ENCODE peak calls at places on chromosomes 3 and 15, in five cellular contexts. T is heart left ventricle, W is fibroblast of mammary gland, L is lung, Z is BJ. Y is an unnamed sample.
A peak's percentile ranks its signal among the peaks of the same experiment; 100 is the strongest.

GRCh38 chr15:101240364-101240763 is 11.5 kb downstream of the CHSY1 start:
- DNase-seq in T (no peak), W (peak; percentile 83), L (no peak), Z (no peak), Y (no peak)

GRCh38 chr3:135908225-135908624 is 57.3 kb upstream of the PPP2R3A start:
- DNase-seq in T (no peak), W (peak; percentile 55), L (no peak), Z (no peak), Y (no peak)

GRCh38 chr3:171028779-171029232 is 2.3 kb upstream of the SLC2A2 start:
- DNase-seq in T (no peak), W (peak; percentile 95), L (no peak), Z (peak; percentile 73), Y (peak; percentile 76)

GRCh38 chr15:46644493-46645481 is 1010.0 kb downstream of the SQOR start:
- DNase-seq in T (no peak), W (no peak), L (no peak), Z (no peak), Y (no peak)

GRCh38 chr3:27720899-27721716 is 1.0 kb downstream of the EOMES start:
- DNase-seq in T (no peak), W (no peak), L (no peak), Z (no peak), Y (no peak)

GRCh38 chr15:80999623-81000036 is 1.1 kb upstream of the TLNRD1 start:
- DNase-seq in T (no peak), W (no peak), L (no peak), Z (no peak), Y (no peak)

GRCh38 chr3:69723389-69723788 is 15.9 kb upstream of the MITF start:
- DNase-seq in T (no peak), W (no peak), L (no peak), Z (no peak), Y (no peak)

GRCh38 chr3:50132421-50133282 is 22.5 kb upstream of the SEMA3F start:
- DNase-seq in T (no peak), W (no peak), L (no peak), Z (no peak), Y (no peak)

GRCh38 chr3:82163907-82164520 is 402.6 kb upstream of the GBE1 start:
- DNase-seq in T (no peak), W (peak; percentile 48), L (no peak), Z (no peak), Y (no peak)

GRCh38 chr3:52503788-52504424 is 8.8 kb downstream of the STAB1 start:
- DNase-seq in T (no peak), W (no peak), L (no peak), Z (no peak), Y (no peak)

GRCh38 chr3:52502001-52502400 is 6.9 kb downstream of the STAB1 start:
- DNase-seq in T (no peak), W (no peak), L (no peak), Z (no peak), Y (no peak)

GRCh38 chr3:52504977-52505376 is 9.8 kb downstream of the STAB1 start:
- DNase-seq in T (no peak), W (no peak), L (no peak), Z (no peak), Y (no peak)

GRCh38 chr3:52501046-52501445 is 5.9 kb downstream of the STAB1 start:
- DNase-seq in T (no peak), W (no peak), L (no peak), Z (no peak), Y (no peak)

GRCh38 chr3:52502808-52503350 is 7.7 kb downstream of the STAB1 start:
- DNase-seq in T (no peak), W (no peak), L (no peak), Z (no peak), Y (no peak)
- H3K4me3 ChIP-seq in T (no peak overlapping the region), W (no peak overlapping the region), L (no peak overlapping the region), Z (no peak overlapping the region), Y (no peak overlapping the region)

GRCh38 chr3:172859035-172859434 is 108.5 kb downstream of the ECT2 start:
- DNase-seq in T (no peak), W (peak; percentile 6), L (no peak), Z (no peak), Y (no peak)

GRCh38 chr3:172853005-172853404 is 102.5 kb downstream of the ECT2 start:
- DNase-seq in T (no peak), W (no peak), L (no peak), Z (no peak), Y (no peak)

GRCh38 chr3:172853911-172854648 is 103.6 kb downstream of the ECT2 start:
- DNase-seq in T (no peak), W (no peak), L (no peak), Z (no peak), Y (no peak)

DNA sequence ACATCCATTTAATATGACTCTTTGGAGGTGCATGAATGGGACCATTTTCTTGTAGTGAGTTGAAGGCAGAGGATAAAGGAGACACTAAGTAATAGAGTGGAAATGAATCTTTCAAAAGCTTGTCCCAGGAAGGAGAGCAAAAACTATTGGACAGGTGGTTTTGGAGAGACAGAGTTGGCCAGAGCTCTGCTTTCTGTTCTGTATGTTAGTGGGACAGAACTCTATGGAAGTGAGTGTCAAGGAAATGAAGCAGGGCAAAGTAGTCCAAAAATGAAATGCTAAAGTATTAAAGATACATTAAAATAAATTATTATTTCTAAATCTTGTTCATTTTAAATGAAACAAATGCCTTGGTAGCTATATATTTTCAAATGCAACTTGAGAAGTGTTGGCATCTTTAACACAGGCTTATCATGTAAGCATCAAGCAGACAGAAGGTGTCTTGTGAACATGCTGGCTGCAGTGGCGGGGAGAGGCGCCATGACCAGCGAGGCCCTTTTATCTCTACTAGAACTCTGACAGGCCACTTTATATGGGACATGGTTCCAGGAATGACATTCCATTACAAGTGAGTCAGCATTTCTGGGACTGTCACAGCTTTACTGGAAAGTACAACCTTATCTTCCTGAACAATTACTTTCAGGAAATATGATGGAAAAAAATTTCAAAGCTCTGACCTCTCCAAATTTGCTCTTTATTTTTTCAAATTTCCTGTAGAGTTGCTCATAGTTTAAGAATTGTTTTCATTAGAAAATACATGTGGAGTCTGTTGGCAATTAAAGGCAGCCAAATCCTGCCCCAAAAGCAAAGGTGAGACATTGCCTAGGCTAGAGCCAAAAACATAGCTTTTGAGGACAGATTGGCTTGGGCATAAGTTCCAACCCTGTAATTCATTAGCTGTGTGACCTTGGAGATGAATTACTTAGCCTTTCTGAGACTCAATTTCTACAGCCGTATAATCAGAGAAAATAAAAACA is 106.5 kb downstream of the ECT2 start:
- DNase-seq in T (peak; percentile 59), W (no peak), L (no peak), Z (no peak), Y (no peak)
- TF ChIP-seq CTCF in T (no peak), W (no peak), L (no peak), Z (no peak), Y (no peak)

GRCh38 chr15:25717116-25717755 is 145.9 kb downstream of the ATP10A start:
- DNase-seq in T (no peak), W (no peak), L (no peak), Z (no peak), Y (peak; percentile 44)

GRCh38 chr15:25718597-25718996 is 144.5 kb downstream of the ATP10A start:
- DNase-seq in T (no peak), W (no peak), L (no peak), Z (no peak), Y (no peak)

GRCh38 chr15:25716414-25717102 is 146.6 kb downstream of the ATP10A start:
- DNase-seq in T (no peak), W (no peak), L (no peak), Z (no peak), Y (no peak)

GRCh38 chr15:25717861-25718504 is 145.1 kb downstream of the ATP10A start:
- DNase-seq in T (no peak), W (no peak), L (no peak), Z (no peak), Y (no peak)

GRCh38 chr15:25719101-25719985 is 143.8 kb downstream of the ATP10A start:
- DNase-seq in T (no peak), W (no peak), L (no peak), Z (no peak), Y (no peak)
- H3K4me3 ChIP-seq in T (no peak overlapping the region), W (no peak overlapping the region), L (no peak overlapping the region), Z (no peak overlapping the region), Y (no peak overlapping the region)

GRCh38 chr3:141875374-141875892 is 1.0 kb upstream of the ATP1B3 start:
- DNase-seq in T (peak; percentile 87), W (peak; percentile 72), L (peak; percentile 86), Z (no peak), Y (no peak)
- TF ChIP-seq CTCF in T (peak; percentile 94), W (peak; percentile 88), L (peak; percentile 75), Z (peak; percentile 96), Y (peak; percentile 96)

GRCh38 chr15:48897144-48897814 is 19.3 kb downstream of the EID1 start:
- DNase-seq in T (no peak), W (peak; percentile 64), L (no peak), Z (no peak), Y (no peak)
- H3K4me3 ChIP-seq in T (no peak overlapping the region), W (peak overlapping the region; percentile 36), L (no peak overlapping the region), Z (peak overlapping the region; percentile 22), Y (peak overlapping the region; percentile 28)

GRCh38 chr3:12495749-12496452 is 11.6 kb downstream of the TSEN2 start:
- DNase-seq in T (no peak), W (no peak), L (no peak), Z (no peak), Y (no peak)
- TF ChIP-seq CTCF in T (no peak), W (peak; percentile 29), L (no peak), Z (no peak), Y (no peak)

DNA sequence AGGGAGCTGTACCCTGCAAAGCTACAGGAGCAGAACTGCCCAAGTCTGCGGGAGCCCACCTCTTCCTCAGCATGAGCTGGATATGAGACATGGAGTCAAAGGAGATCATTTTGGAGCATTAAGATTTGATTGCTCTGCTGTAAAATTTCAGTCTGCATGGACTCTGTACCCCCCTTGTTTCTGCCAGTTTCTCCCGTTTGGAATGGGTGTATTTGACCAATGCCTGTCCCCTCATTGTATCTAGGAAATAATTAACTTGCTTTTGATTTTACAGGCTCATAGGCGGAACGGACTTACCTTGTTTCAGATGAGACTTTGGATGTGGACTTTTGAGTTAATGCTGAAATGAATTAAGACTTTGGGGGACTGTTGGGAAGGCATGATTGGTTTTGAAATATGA is 18.3 kb downstream of the RNF13 start:
- DNase-seq in T (no peak), W (no peak), L (no peak), Z (no peak), Y (no peak)
- H3K4me3 ChIP-seq in T (no peak overlapping the region), W (no peak overlapping the region), L (no peak overlapping the region), Z (no peak overlapping the region), Y (no peak overlapping the region)

GRCh38 chr3:141854559-141854958 is 21.9 kb upstream of the ATP1B3 start:
- DNase-seq in T (no peak), W (no peak), L (no peak), Z (no peak), Y (no peak)
- TF ChIP-seq CTCF in T (peak; percentile 27), W (no peak), L (no peak), Z (no peak), Y (no peak)

GRCh38 chr3:42664443-42664814 is 10.9 kb downstream of the ZBTB47 start:
- DNase-seq in T (no peak), W (no peak), L (no peak), Z (no peak), Y (no peak)
- H3K4me3 ChIP-seq in T (no peak overlapping the region), W (no peak overlapping the region), L (no peak overlapping the region), Z (no peak overlapping the region), Y (no peak overlapping the region)

Y was measured in AG04449.